ENCODE peak calls at places on chromosomes 13 and 19, in nine cellular contexts. One of them, this sample, is unnamed.

GRCh38 chr19:28640506-28640905 is 572.4 kb downstream of the UQCRFS1 start:
- DNase-seq in skeletal muscle cell: no peak
- DNase-seq in NCI-H2107: no peak
- DNase-seq in CD4-positive, alpha-beta T cell: no peak
- DNase-seq in EH: no peak
- DNase-seq in stimulated activated naive CD4-positive, alpha-beta T cell: no peak
- DNase-seq in left colon: no peak
- DNase-seq in stimulated activated CD8-positive, alpha-beta memory T cell treated with anti-CD3 and anti-CD28 coated beads, Interleukin-4, amount 100 ng/mL, for 1 hour: no peak
- DNase-seq in activated CD4-positive, alpha-beta T cell treated with anti-CD3 and anti-CD28 coated beads, Interleukin-2, amount 10 ng/mL, durations not matched to agents 7 days and 5 days: no peak
- DNase-seq in this sample: no peak

GRCh38 chr13:30020726-30021312 is 170.4 kb upstream of the UBL3 start:
- DNase-seq in stimulated activated CD8-positive, alpha-beta memory T cell treated with anti-CD3 and anti-CD28 coated beads, Interleukin-4, amount 100 ng/mL, for 1 hour: no peak
- DNase-seq in stimulated activated naive CD4-positive, alpha-beta T cell: no peak
- DNase-seq in activated CD4-positive, alpha-beta T cell treated with anti-CD3 and anti-CD28 coated beads, Interleukin-2, amount 10 ng/mL, durations not matched to agents 7 days and 5 days: no peak
- DNase-seq in skeletal muscle cell: no peak
- DNase-seq in CD4-positive, alpha-beta T cell: no peak
- DNase-seq in EH: peak; percentile 74
- DNase-seq in left colon: no peak
- DNase-seq in NCI-H2107: no peak
- DNase-seq in this sample: no peak

GRCh38 chr19:13790354-13790753 is 4.9 kb upstream of the ZSWIM4 start:
- DNase-seq in stimulated activated naive CD4-positive, alpha-beta T cell: no peak
- DNase-seq in activated CD4-positive, alpha-beta T cell treated with anti-CD3 and anti-CD28 coated beads, Interleukin-2, amount 10 ng/mL, durations not matched to agents 7 days and 5 days: no peak
- DNase-seq in EH: peak; percentile 49
- DNase-seq in CD4-positive, alpha-beta T cell: no peak
- DNase-seq in NCI-H2107: no peak
- DNase-seq in stimulated activated CD8-positive, alpha-beta memory T cell treated with anti-CD3 and anti-CD28 coated beads, Interleukin-4, amount 100 ng/mL, for 1 hour: no peak
- DNase-seq in skeletal muscle cell: no peak
- DNase-seq in left colon: no peak
- DNase-seq in this sample: no peak

GRCh38 chr19:16025108-16026101 is 50.9 kb upstream of the TPM4 start:
- DNase-seq in activated CD4-positive, alpha-beta T cell treated with anti-CD3 and anti-CD28 coated beads, Interleukin-2, amount 10 ng/mL, durations not matched to agents 7 days and 5 days: no peak
- DNase-seq in left colon: peak; percentile 34
- DNase-seq in EH: peak; percentile 79
- DNase-seq in NCI-H2107: no peak
- DNase-seq in stimulated activated naive CD4-positive, alpha-beta T cell: no peak
- DNase-seq in skeletal muscle cell: no peak
- DNase-seq in CD4-positive, alpha-beta T cell: no peak
- DNase-seq in stimulated activated CD8-positive, alpha-beta memory T cell treated with anti-CD3 and anti-CD28 coated beads, Interleukin-4, amount 100 ng/mL, for 1 hour: no peak
- DNase-seq in this sample: peak; percentile 52

GRCh38 chr19:38952395-38953165 is 21.8 kb downstream of the MRPS12 start:
- DNase-seq in skeletal muscle cell: no peak
- DNase-seq in stimulated activated naive CD4-positive, alpha-beta T cell: peak; percentile 6
- DNase-seq in activated CD4-positive, alpha-beta T cell treated with anti-CD3 and anti-CD28 coated beads, Interleukin-2, amount 10 ng/mL, durations not matched to agents 7 days and 5 days: peak; percentile 72
- DNase-seq in stimulated activated CD8-positive, alpha-beta memory T cell treated with anti-CD3 and anti-CD28 coated beads, Interleukin-4, amount 100 ng/mL, for 1 hour: no peak
- DNase-seq in CD4-positive, alpha-beta T cell: no peak
- DNase-seq in NCI-H2107: peak; percentile 52
- DNase-seq in left colon: peak; percentile 38
- DNase-seq in EH: peak; percentile 17
- DNase-seq in this sample: peak; percentile 80

GRCh38 chr19:41308450-41309224 is 1.3 kb upstream of the CCDC97 start:
- DNase-seq in CD4-positive, alpha-beta T cell: peak; percentile 92
- DNase-seq in skeletal muscle cell: no peak
- DNase-seq in stimulated activated CD8-positive, alpha-beta memory T cell treated with anti-CD3 and anti-CD28 coated beads, Interleukin-4, amount 100 ng/mL, for 1 hour: peak; percentile 97
- DNase-seq in EH: peak; percentile 91
- DNase-seq in stimulated activated naive CD4-positive, alpha-beta T cell: peak; percentile 79
- DNase-seq in activated CD4-positive, alpha-beta T cell treated with anti-CD3 and anti-CD28 coated beads, Interleukin-2, amount 10 ng/mL, durations not matched to agents 7 days and 5 days: peak; percentile 93
- DNase-seq in left colon: peak; percentile 96
- DNase-seq in NCI-H2107: peak; percentile 68
- DNase-seq in this sample: peak; percentile 96

GRCh38 chr19:36685835-36686234 is 1.6 kb upstream of the ZNF567 start:
- DNase-seq in stimulated activated naive CD4-positive, alpha-beta T cell: no peak
- DNase-seq in NCI-H2107: no peak
- DNase-seq in CD4-positive, alpha-beta T cell: no peak
- DNase-seq in skeletal muscle cell: no peak
- DNase-seq in EH: no peak
- DNase-seq in activated CD4-positive, alpha-beta T cell treated with anti-CD3 and anti-CD28 coated beads, Interleukin-2, amount 10 ng/mL, durations not matched to agents 7 days and 5 days: no peak
- DNase-seq in left colon: no peak
- DNase-seq in stimulated activated CD8-positive, alpha-beta memory T cell treated with anti-CD3 and anti-CD28 coated beads, Interleukin-4, amount 100 ng/mL, for 1 hour: no peak
- DNase-seq in this sample: no peak

GRCh38 chr13:112955956-112956355 is 13.1 kb upstream of the MCF2L start:
- DNase-seq in left colon: no peak
- DNase-seq in NCI-H2107: no peak
- DNase-seq in stimulated activated naive CD4-positive, alpha-beta T cell: no peak
- DNase-seq in activated CD4-positive, alpha-beta T cell treated with anti-CD3 and anti-CD28 coated beads, Interleukin-2, amount 10 ng/mL, durations not matched to agents 7 days and 5 days: no peak
- DNase-seq in CD4-positive, alpha-beta T cell: no peak
- DNase-seq in EH: no peak
- DNase-seq in skeletal muscle cell: no peak
- DNase-seq in stimulated activated CD8-positive, alpha-beta memory T cell treated with anti-CD3 and anti-CD28 coated beads, Interleukin-4, amount 100 ng/mL, for 1 hour: no peak
- DNase-seq in this sample: no peak

GRCh38 chr13:40319699-40320586 is 346.5 kb downstream of the FOXO1 start:
- DNase-seq in stimulated activated CD8-positive, alpha-beta memory T cell treated with anti-CD3 and anti-CD28 coated beads, Interleukin-4, amount 100 ng/mL, for 1 hour: no peak
- DNase-seq in activated CD4-positive, alpha-beta T cell treated with anti-CD3 and anti-CD28 coated beads, Interleukin-2, amount 10 ng/mL, durations not matched to agents 7 days and 5 days: peak; percentile 13
- DNase-seq in skeletal muscle cell: no peak
- DNase-seq in left colon: no peak
- DNase-seq in stimulated activated naive CD4-positive, alpha-beta T cell: no peak
- DNase-seq in NCI-H2107: no peak
- DNase-seq in EH: no peak
- DNase-seq in CD4-positive, alpha-beta T cell: no peak
- DNase-seq in this sample: no peak

GRCh38 chr13:101624981-101625380 is 172.5 kb downstream of the ITGBL1 start:
- DNase-seq in stimulated activated CD8-positive, alpha-beta memory T cell treated with anti-CD3 and anti-CD28 coated beads, Interleukin-4, amount 100 ng/mL, for 1 hour: no peak
- DNase-seq in stimulated activated naive CD4-positive, alpha-beta T cell: no peak
- DNase-seq in NCI-H2107: no peak
- DNase-seq in EH: no peak
- DNase-seq in skeletal muscle cell: no peak
- DNase-seq in left colon: no peak
- DNase-seq in CD4-positive, alpha-beta T cell: no peak
- DNase-seq in activated CD4-positive, alpha-beta T cell treated with anti-CD3 and anti-CD28 coated beads, Interleukin-2, amount 10 ng/mL, durations not matched to agents 7 days and 5 days: no peak
- DNase-seq in this sample: no peak

GRCh38 chr19:5466814-5467291 is 11.6 kb downstream of the ZNRF4 start:
- DNase-seq in stimulated activated naive CD4-positive, alpha-beta T cell: no peak
- DNase-seq in CD4-positive, alpha-beta T cell: no peak
- DNase-seq in left colon: no peak
- DNase-seq in skeletal muscle cell: no peak
- DNase-seq in stimulated activated CD8-positive, alpha-beta memory T cell treated with anti-CD3 and anti-CD28 coated beads, Interleukin-4, amount 100 ng/mL, for 1 hour: no peak
- DNase-seq in NCI-H2107: no peak
- DNase-seq in EH: no peak
- DNase-seq in activated CD4-positive, alpha-beta T cell treated with anti-CD3 and anti-CD28 coated beads, Interleukin-2, amount 10 ng/mL, durations not matched to agents 7 days and 5 days: no peak
- DNase-seq in this sample: no peak

GRCh38 chr13:97971519-97971918 is 18.0 kb downstream of the IPO5 start:
- DNase-seq in activated CD4-positive, alpha-beta T cell treated with anti-CD3 and anti-CD28 coated beads, Interleukin-2, amount 10 ng/mL, durations not matched to agents 7 days and 5 days: no peak
- DNase-seq in EH: no peak
- DNase-seq in CD4-positive, alpha-beta T cell: no peak
- DNase-seq in skeletal muscle cell: no peak
- DNase-seq in stimulated activated CD8-positive, alpha-beta memory T cell treated with anti-CD3 and anti-CD28 coated beads, Interleukin-4, amount 100 ng/mL, for 1 hour: no peak
- DNase-seq in NCI-H2107: no peak
- DNase-seq in stimulated activated naive CD4-positive, alpha-beta T cell: no peak
- DNase-seq in left colon: no peak
- DNase-seq in this sample: no peak

GRCh38 chr13:100547805-100548204 is 40.8 kb downstream of the GGACT start:
- DNase-seq in stimulated activated naive CD4-positive, alpha-beta T cell: no peak
- DNase-seq in stimulated activated CD8-positive, alpha-beta memory T cell treated with anti-CD3 and anti-CD28 coated beads, Interleukin-4, amount 100 ng/mL, for 1 hour: no peak
- DNase-seq in CD4-positive, alpha-beta T cell: no peak
- DNase-seq in EH: peak; percentile 75
- DNase-seq in activated CD4-positive, alpha-beta T cell treated with anti-CD3 and anti-CD28 coated beads, Interleukin-2, amount 10 ng/mL, durations not matched to agents 7 days and 5 days: no peak
- DNase-seq in left colon: no peak
- DNase-seq in NCI-H2107: no peak
- DNase-seq in skeletal muscle cell: no peak
- DNase-seq in this sample: no peak

GRCh38 chr13:27920677-27921420 is 1.0 kb downstream of the PDX1 start:
- DNase-seq in skeletal muscle cell: no peak
- DNase-seq in stimulated activated naive CD4-positive, alpha-beta T cell: no peak
- DNase-seq in NCI-H2107: no peak
- DNase-seq in stimulated activated CD8-positive, alpha-beta memory T cell treated with anti-CD3 and anti-CD28 coated beads, Interleukin-4, amount 100 ng/mL, for 1 hour: no peak
- DNase-seq in CD4-positive, alpha-beta T cell: no peak
- DNase-seq in activated CD4-positive, alpha-beta T cell treated with anti-CD3 and anti-CD28 coated beads, Interleukin-2, amount 10 ng/mL, durations not matched to agents 7 days and 5 days: no peak
- DNase-seq in left colon: peak; percentile 26
- DNase-seq in EH: peak; percentile 24
- DNase-seq in this sample: peak; percentile 52

GRCh38 chr19:9914315-9915207 is 21.8 kb downstream of the OLFM2 start:
- DNase-seq in left colon: peak; percentile 76
- DNase-seq in EH: peak; percentile 87
- DNase-seq in stimulated activated CD8-positive, alpha-beta memory T cell treated with anti-CD3 and anti-CD28 coated beads, Interleukin-4, amount 100 ng/mL, for 1 hour: peak; percentile 59
- DNase-seq in stimulated activated naive CD4-positive, alpha-beta T cell: peak; percentile 30
- DNase-seq in NCI-H2107: no peak
- DNase-seq in CD4-positive, alpha-beta T cell: peak; percentile 82
- DNase-seq in skeletal muscle cell: peak; percentile 30
- DNase-seq in activated CD4-positive, alpha-beta T cell treated with anti-CD3 and anti-CD28 coated beads, Interleukin-2, amount 10 ng/mL, durations not matched to agents 7 days and 5 days: peak; percentile 79
- DNase-seq in this sample: peak; percentile 92

GRCh38 chr19:18425515-18426415 is 6.6 kb downstream of the SSBP4 start:
- DNase-seq in activated CD4-positive, alpha-beta T cell treated with anti-CD3 and anti-CD28 coated beads, Interleukin-2, amount 10 ng/mL, durations not matched to agents 7 days and 5 days: no peak
- DNase-seq in stimulated activated CD8-positive, alpha-beta memory T cell treated with anti-CD3 and anti-CD28 coated beads, Interleukin-4, amount 100 ng/mL, for 1 hour: no peak
- DNase-seq in skeletal muscle cell: no peak
- DNase-seq in stimulated activated naive CD4-positive, alpha-beta T cell: no peak
- DNase-seq in NCI-H2107: no peak
- DNase-seq in left colon: no peak
- DNase-seq in EH: peak; percentile 78
- DNase-seq in CD4-positive, alpha-beta T cell: no peak
- DNase-seq in this sample: peak; percentile 26

GRCh38 chr13:114161644-114162532 is 17.2 kb upstream of the CFAP97D2 start:
- DNase-seq in NCI-H2107: no peak
- DNase-seq in activated CD4-positive, alpha-beta T cell treated with anti-CD3 and anti-CD28 coated beads, Interleukin-2, amount 10 ng/mL, durations not matched to agents 7 days and 5 days: peak; percentile 41
- DNase-seq in stimulated activated CD8-positive, alpha-beta memory T cell treated with anti-CD3 and anti-CD28 coated beads, Interleukin-4, amount 100 ng/mL, for 1 hour: no peak
- DNase-seq in skeletal muscle cell: no peak
- DNase-seq in CD4-positive, alpha-beta T cell: peak; percentile 44
- DNase-seq in left colon: peak; percentile 80
- DNase-seq in EH: peak; percentile 59
- DNase-seq in stimulated activated naive CD4-positive, alpha-beta T cell: peak; percentile 33
- DNase-seq in this sample: no peak

GRCh38 chr19:10227215-10227971 is 3.7 kb downstream of the S1PR2 start:
- DNase-seq in skeletal muscle cell: no peak
- DNase-seq in CD4-positive, alpha-beta T cell: no peak
- DNase-seq in NCI-H2107: no peak
- DNase-seq in EH: peak; percentile 24
- DNase-seq in stimulated activated naive CD4-positive, alpha-beta T cell: no peak
- DNase-seq in left colon: no peak
- DNase-seq in activated CD4-positive, alpha-beta T cell treated with anti-CD3 and anti-CD28 coated beads, Interleukin-2, amount 10 ng/mL, durations not matched to agents 7 days and 5 days: no peak
- DNase-seq in stimulated activated CD8-positive, alpha-beta memory T cell treated with anti-CD3 and anti-CD28 coated beads, Interleukin-4, amount 100 ng/mL, for 1 hour: no peak
- DNase-seq in this sample: peak; percentile 61

GRCh38 chr13:36154567-36155231 is 23.5 kb upstream of the DCLK1 start:
- DNase-seq in stimulated activated naive CD4-positive, alpha-beta T cell: no peak
- DNase-seq in activated CD4-positive, alpha-beta T cell treated with anti-CD3 and anti-CD28 coated beads, Interleukin-2, amount 10 ng/mL, durations not matched to agents 7 days and 5 days: no peak
- DNase-seq in EH: peak; percentile 72
- DNase-seq in CD4-positive, alpha-beta T cell: no peak
- DNase-seq in skeletal muscle cell: peak; percentile 43
- DNase-seq in left colon: no peak
- DNase-seq in NCI-H2107: no peak
- DNase-seq in stimulated activated CD8-positive, alpha-beta memory T cell treated with anti-CD3 and anti-CD28 coated beads, Interleukin-4, amount 100 ng/mL, for 1 hour: no peak
- DNase-seq in this sample: peak; percentile 79

GRCh38 chr19:46537136-46538097 is 41.8 kb upstream of the PNMA8B start:
- DNase-seq in stimulated activated naive CD4-positive, alpha-beta T cell: no peak
- DNase-seq in left colon: peak; percentile 69
- DNase-seq in CD4-positive, alpha-beta T cell: peak; percentile 57
- DNase-seq in activated CD4-positive, alpha-beta T cell treated with anti-CD3 and anti-CD28 coated beads, Interleukin-2, amount 10 ng/mL, durations not matched to agents 7 days and 5 days: peak; percentile 60
- DNase-seq in skeletal muscle cell: no peak
- DNase-seq in NCI-H2107: no peak
- DNase-seq in stimulated activated CD8-positive, alpha-beta memory T cell treated with anti-CD3 and anti-CD28 coated beads, Interleukin-4, amount 100 ng/mL, for 1 hour: peak; percentile 42
- DNase-seq in EH: peak; percentile 52
- DNase-seq in this sample: peak; percentile 79

GRCh38 chr19:44587863-44588752 is 25.3 kb upstream of the IGSF23 start:
- DNase-seq in activated CD4-positive, alpha-beta T cell treated with anti-CD3 and anti-CD28 coated beads, Interleukin-2, amount 10 ng/mL, durations not matched to agents 7 days and 5 days: no peak
- DNase-seq in left colon: no peak
- DNase-seq in CD4-positive, alpha-beta T cell: no peak
- DNase-seq in skeletal muscle cell: peak; percentile 91
- DNase-seq in EH: peak; percentile 98
- DNase-seq in stimulated activated naive CD4-positive, alpha-beta T cell: no peak
- DNase-seq in stimulated activated CD8-positive, alpha-beta memory T cell treated with anti-CD3 and anti-CD28 coated beads, Interleukin-4, amount 100 ng/mL, for 1 hour: no peak
- DNase-seq in NCI-H2107: no peak
- DNase-seq in this sample: no peak

GRCh38 chr19:48341006-48341405 is 15.7 kb downstream of the EMP3 start:
- DNase-seq in stimulated activated CD8-positive, alpha-beta memory T cell treated with anti-CD3 and anti-CD28 coated beads, Interleukin-4, amount 100 ng/mL, for 1 hour: no peak
- DNase-seq in left colon: no peak
- DNase-seq in CD4-positive, alpha-beta T cell: no peak
- DNase-seq in stimulated activated naive CD4-positive, alpha-beta T cell: no peak
- DNase-seq in activated CD4-positive, alpha-beta T cell treated with anti-CD3 and anti-CD28 coated beads, Interleukin-2, amount 10 ng/mL, durations not matched to agents 7 days and 5 days: no peak
- DNase-seq in EH: no peak
- DNase-seq in NCI-H2107: peak; percentile 76
- DNase-seq in skeletal muscle cell: no peak
- DNase-seq in this sample: no peak

GRCh38 chr13:79802389-79803140 is 321.6 kb downstream of the NDFIP2 start:
- DNase-seq in left colon: no peak
- DNase-seq in activated CD4-positive, alpha-beta T cell treated with anti-CD3 and anti-CD28 coated beads, Interleukin-2, amount 10 ng/mL, durations not matched to agents 7 days and 5 days: no peak
- DNase-seq in NCI-H2107: no peak
- DNase-seq in EH: no peak
- DNase-seq in CD4-positive, alpha-beta T cell: no peak
- DNase-seq in stimulated activated CD8-positive, alpha-beta memory T cell treated with anti-CD3 and anti-CD28 coated beads, Interleukin-4, amount 100 ng/mL, for 1 hour: no peak
- DNase-seq in skeletal muscle cell: no peak
- DNase-seq in stimulated activated naive CD4-positive, alpha-beta T cell: no peak
- DNase-seq in this sample: no peak

GRCh38 chr13:41505209-41505835 is 48.0 kb downstream of the RGCC start:
- DNase-seq in skeletal muscle cell: peak; percentile 70
- DNase-seq in stimulated activated naive CD4-positive, alpha-beta T cell: no peak
- DNase-seq in activated CD4-positive, alpha-beta T cell treated with anti-CD3 and anti-CD28 coated beads, Interleukin-2, amount 10 ng/mL, durations not matched to agents 7 days and 5 days: no peak
- DNase-seq in CD4-positive, alpha-beta T cell: no peak
- DNase-seq in EH: peak; percentile 94
- DNase-seq in left colon: no peak
- DNase-seq in stimulated activated CD8-positive, alpha-beta memory T cell treated with anti-CD3 and anti-CD28 coated beads, Interleukin-4, amount 100 ng/mL, for 1 hour: no peak
- DNase-seq in NCI-H2107: no peak
- DNase-seq in this sample: no peak